ENCODE peak calls at places on chromosomes 6 and 20, in five cellular contexts. I is fibroblast of the conjunctiva, E is G401, Z is activated gamma-delta T cell, P is AML-193. Q is an unnamed sample.

GRCh38 chr6:29099190-29099589 is at the start of gene OR2J1:
- DNase-seq in I (no peak), E (no peak), Z (no peak), P (no peak), Q (no peak)

GRCh38 chr6:111150577-111150976 is 63.3 kb downstream of the SLC16A10 start:
- DNase-seq in I (no peak), E (no peak), Z (no peak), P (no peak), Q (no peak)

GRCh38 chr20:43548273-43548880 is 10.4 kb upstream of the SGK2 start:
- DNase-seq in I (no peak), E (no peak), Z (no peak), P (no peak), Q (no peak)

GRCh38 chr6:132669690-132670291 is 10.8 kb upstream of the TAAR1 start:
- DNase-seq in I (peak; percentile 14), E (peak; percentile 15), Z (no peak), P (peak; percentile 75), Q (no peak)

GRCh38 chr6:143992285-143992684 is 15.8 kb downstream of the PLAGL1 start:
- DNase-seq in I (no peak), E (no peak), Z (no peak), P (no peak), Q (no peak)

GRCh38 chr20:31713312-31714049 is 9.2 kb downstream of the BCL2L1 start:
- DNase-seq in I (peak; percentile 79), E (no peak), Z (no peak), P (no peak), Q (peak; percentile 68)

GRCh38 chr20:9903048-9903651 is 64.3 kb upstream of the PAK5 start:
- DNase-seq in I (no peak), E (no peak), Z (no peak), P (peak; percentile 12), Q (no peak)

GRCh38 chr20:44566811-44567210 is 15.6 kb upstream of the PKIG start:
- DNase-seq in I (no peak), E (no peak), Z (no peak), P (no peak), Q (no peak)

GRCh38 chr6:35498407-35499045 is 1.6 kb upstream of the TEAD3 start:
- DNase-seq in I (no peak), E (no peak), Z (no peak), P (peak; percentile 19), Q (no peak)

GRCh38 chr6:24439858-24440539 is 37.3 kb downstream of the MRS2 start:
- DNase-seq in I (no peak), E (no peak), Z (no peak), P (no peak), Q (no peak)

GRCh38 chr20:47382746-47383145 is 26.2 kb upstream of the ZMYND8 start:
- DNase-seq in I (no peak), E (no peak), Z (no peak), P (no peak), Q (no peak)

GRCh38 chr6:166192557-166192956 is 24.9 kb upstream of the TBXT start:
- DNase-seq in I (no peak), E (no peak), Z (no peak), P (no peak), Q (no peak)

GRCh38 chr6:121305957-121306607 is 28.2 kb downstream of the TBC1D32 start:
- DNase-seq in I (no peak), E (peak; percentile 48), Z (no peak), P (peak; percentile 69), Q (no peak)

GRCh38 chr6:158417760-158418098 is 105.5 kb downstream of the TULP4 start:
- DNase-seq in I (no peak), E (no peak), Z (no peak), P (no peak), Q (no peak)

GRCh38 chr6:72861059-72861458 is 239.2 kb downstream of the KCNQ5 start:
- DNase-seq in I (no peak), E (no peak), Z (no peak), P (no peak), Q (no peak)

GRCh38 chr6:53603381-53604121 is 58.6 kb upstream of the GCLC start:
- DNase-seq in I (peak; percentile 47), E (peak; percentile 23), Z (no peak), P (no peak), Q (peak; percentile 66)

GRCh38 chr6:39806277-39806676 is 14.1 kb downstream of the DAAM2 start:
- DNase-seq in I (no peak), E (no peak), Z (no peak), P (no peak), Q (no peak)

GRCh38 chr6:135116566-135116965 is 61.9 kb upstream of the HBS1L start:
- DNase-seq in I (no peak), E (no peak), Z (no peak), P (no peak), Q (no peak)

GRCh38 chr6:87975561-87975960 is 72.1 kb upstream of the SPACA1 start:
- DNase-seq in I (no peak), E (no peak), Z (no peak), P (no peak), Q (no peak)

GRCh38 chr20:32344835-32345506 is 13.2 kb upstream of the ASXL1 start:
- DNase-seq in I (no peak), E (no peak), Z (no peak), P (no peak), Q (no peak)

GRCh38 chr6:3928111-3928510 is 78.9 kb downstream of the FAM50B start:
- DNase-seq in I (no peak), E (no peak), Z (no peak), P (no peak), Q (no peak)

GRCh38 chr20:43787937-43788336 is 61.1 kb upstream of the GTSF1L start:
- DNase-seq in I (no peak), E (no peak), Z (no peak), P (no peak), Q (no peak)

GRCh38 chr6:105646391-105646867 is 243.5 kb upstream of the PREP start:
- DNase-seq in I (no peak), E (no peak), Z (no peak), P (peak; percentile 5), Q (no peak)

GRCh38 chr20:21323640-21324039 is 20.5 kb downstream of the XRN2 start:
- DNase-seq in I (peak; percentile 57), E (no peak), Z (no peak), P (no peak), Q (peak; percentile 63)

GRCh38 chr6:116426551-116426950 is 34.6 kb upstream of the CALHM6 start:
- DNase-seq in I (no peak), E (no peak), Z (no peak), P (no peak), Q (no peak)

GRCh38 chr6:154683756-154684523 is 49.3 kb upstream of the SCAF8 start:
- DNase-seq in I (no peak), E (no peak), Z (no peak), P (peak; percentile 77), Q (no peak)

GRCh38 chr6:136213853-136214252 is 36.3 kb downstream of the MTFR2 start:
- DNase-seq in I (no peak), E (no peak), Z (no peak), P (no peak), Q (no peak)

Q was measured in adrenal gland.